ENCODE peak calls at places on chromosomes 12 and 14, in five cellular contexts. C is IMR-90, R is fibroblast of lung, W is H9, K is GM23248. G is an unnamed sample.

GRCh38 chr12:118447181-118447580 is 70.8 kb downstream of the SUDS3 start:
- DNase-seq in C (no peak), R (no peak), W (no peak), K (no peak), G (no peak)

GRCh38 chr12:70094467-70094866 is 148.8 kb upstream of the CNOT2 start:
- DNase-seq in R (peak; percentile 4), W (no peak), K (no peak), C (no peak), G (peak; percentile 24)

GRCh38 chr12:61676520-61676919 is 583.7 kb upstream of the USP15 start:
- DNase-seq in C (no peak), W (no peak), R (no peak), K (no peak), G (no peak)

GRCh38 chr12:96150442-96150841 is 43.7 kb upstream of the ELK3 start:
- DNase-seq in R (no peak), C (no peak), W (no peak), K (no peak), G (no peak)

GRCh38 chr14:93045965-93046695 is 69.6 kb downstream of the ITPK1 start:
- DNase-seq in R (peak; percentile 63), C (peak; percentile 86), W (no peak), K (peak; percentile 78), G (peak; percentile 50)

GRCh38 chr12:104669057-104669770 is 212.5 kb downstream of the CHST11 start:
- DNase-seq in C (no peak), W (no peak), R (peak; percentile 33), K (no peak), G (peak; percentile 41)

GRCh38 chr14:44108601-44109000 is 398.5 kb downstream of the FSCB start:
- DNase-seq in K (no peak), R (peak; percentile 5), W (no peak), C (no peak), G (no peak)

GRCh38 chr12:43669373-43669772 is 89.2 kb downstream of the PUS7L start:
- DNase-seq in C (no peak), R (no peak), K (no peak), W (no peak), G (no peak)

GRCh38 chr12:117968826-117969659 is at the start of gene KSR2:
- DNase-seq in K (peak; percentile 60), C (no peak), R (no peak), W (peak; percentile 96), G (peak; percentile 51)

GRCh38 chr12:15274561-15274967 is 47.7 kb upstream of the PTPRO start:
- DNase-seq in R (peak; percentile 93), W (no peak), C (no peak), K (no peak), G (no peak)

GRCh38 chr12:132205271-132206092 is 61.2 kb downstream of the NOC4L start:
- DNase-seq in C (no peak), W (no peak), R (no peak), K (peak; percentile 52), G (peak; percentile 40)

GRCh38 chr14:77213657-77214016 is 32.0 kb downstream of the TMEM63C start:
- DNase-seq in R (no peak), K (no peak), W (no peak), C (no peak), G (no peak)

GRCh38 chr12:104805186-104805585 is 152.9 kb downstream of the SLC41A2 start:
- DNase-seq in C (peak; percentile 64), K (peak; percentile 80), R (peak; percentile 24), W (no peak), G (peak; percentile 48)

GRCh38 chr12:39033789-39034188 is 128.4 kb upstream of the CPNE8 start:
- DNase-seq in K (no peak), C (no peak), R (no peak), W (no peak), G (no peak)
- H3K9ac ChIP-seq in K (no peak overlapping the region), C (no peak overlapping the region), R (no peak overlapping the region), W (no peak overlapping the region), G (no peak overlapping the region)

DNA sequence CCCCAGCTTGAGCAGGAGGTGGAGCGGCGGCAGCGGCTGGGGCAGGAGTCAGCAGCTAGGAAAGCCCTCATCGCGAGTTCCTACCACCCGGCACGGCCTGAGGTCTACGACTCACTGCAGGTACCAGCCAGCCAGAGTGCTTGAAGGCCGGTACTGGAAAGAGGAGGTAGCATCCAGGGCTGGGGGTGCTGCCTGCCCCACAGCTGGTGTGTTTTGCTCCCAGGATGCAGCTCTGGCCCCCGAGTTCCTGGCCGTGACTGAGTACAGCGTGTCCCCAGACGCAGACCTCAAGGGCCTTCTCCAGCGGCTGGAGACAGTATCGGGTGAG is 1.6 kb downstream of the OGFOD2 start:
- DNase-seq in K (no peak), W (no peak), R (no peak), C (no peak), G (no peak)
- H3K9ac ChIP-seq in K (peak overlapping the region; percentile 97), W (no peak overlapping the region), R (no peak overlapping the region), C (no peak overlapping the region), G (peak overlapping the region; percentile 96)

DNA sequence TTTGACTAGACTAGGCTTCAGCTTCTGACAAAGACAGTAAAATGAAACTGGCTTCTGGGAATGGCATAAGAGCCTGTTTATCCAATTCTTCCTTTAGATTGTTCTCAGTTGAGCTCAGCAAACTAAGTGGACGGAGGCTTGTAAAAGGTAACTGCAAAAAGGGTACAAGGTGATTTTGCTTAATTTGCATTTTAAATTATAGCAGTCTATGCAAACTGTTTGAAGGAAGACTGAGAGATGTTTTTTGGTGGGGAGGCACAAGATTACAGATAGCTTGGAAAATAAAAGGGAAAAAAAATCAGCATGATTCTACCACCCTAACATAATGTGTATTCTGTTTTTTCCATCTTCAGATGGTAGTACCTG is 5.0 kb downstream of the SUSD6 start:
- DNase-seq in W (no peak), C (no peak), R (no peak), K (no peak), G (no peak)
- H3K9ac ChIP-seq in W (no peak overlapping the region), C (peak overlapping the region; percentile 41), R (no peak overlapping the region), K (peak overlapping the region; percentile 71), G (peak overlapping the region; percentile 27)

GRCh38 chr12:111440152-111440551 is 34.4 kb downstream of the SH2B3 start:
- DNase-seq in W (no peak), R (no peak), K (no peak), C (no peak), G (no peak)
- H3K9ac ChIP-seq in W (no peak overlapping the region), R (no peak overlapping the region), K (no peak overlapping the region), C (no peak overlapping the region), G (no peak overlapping the region)

DNA sequence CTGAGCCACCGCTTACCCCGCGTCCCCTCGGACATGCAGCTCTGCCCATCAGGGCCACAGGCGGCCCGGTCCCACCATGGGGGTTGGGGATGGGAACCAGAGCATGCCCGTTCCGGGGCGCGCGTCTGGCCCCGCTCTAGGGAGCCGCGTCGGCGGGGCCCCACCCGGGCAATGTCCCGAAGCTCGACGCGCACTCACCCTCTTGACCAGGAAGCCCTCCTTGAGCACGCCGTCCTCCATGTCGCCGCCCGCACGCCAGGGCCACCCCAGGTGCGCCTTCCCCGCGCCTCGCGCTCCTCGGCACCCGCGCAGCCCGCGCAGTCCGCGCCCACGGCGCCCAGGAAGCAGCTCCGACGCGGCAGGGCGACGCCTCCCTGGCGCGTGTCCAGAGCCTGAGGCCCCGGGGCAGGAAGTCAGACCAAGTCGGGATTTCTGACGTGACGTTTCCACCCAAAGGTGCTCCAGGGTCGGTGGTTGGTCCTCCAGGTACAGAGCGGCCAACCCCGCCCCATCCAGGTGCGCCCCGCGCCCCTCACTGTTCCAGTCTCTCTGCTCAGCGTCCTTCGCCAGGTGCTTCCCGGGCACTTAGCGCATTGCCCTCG is at the start of gene PLEK2:
- DNase-seq in C (no peak), W (no peak), R (peak; percentile 20), K (peak; percentile 63), G (peak; percentile 49)
- H3K9ac ChIP-seq in C (no peak within 1 kb of the TSS), W (no peak within 1 kb of the TSS), R (no peak within 1 kb of the TSS), K (peak within 1 kb of the TSS; percentile 63), G (peak within 1 kb of the TSS; percentile 24)

DNA sequence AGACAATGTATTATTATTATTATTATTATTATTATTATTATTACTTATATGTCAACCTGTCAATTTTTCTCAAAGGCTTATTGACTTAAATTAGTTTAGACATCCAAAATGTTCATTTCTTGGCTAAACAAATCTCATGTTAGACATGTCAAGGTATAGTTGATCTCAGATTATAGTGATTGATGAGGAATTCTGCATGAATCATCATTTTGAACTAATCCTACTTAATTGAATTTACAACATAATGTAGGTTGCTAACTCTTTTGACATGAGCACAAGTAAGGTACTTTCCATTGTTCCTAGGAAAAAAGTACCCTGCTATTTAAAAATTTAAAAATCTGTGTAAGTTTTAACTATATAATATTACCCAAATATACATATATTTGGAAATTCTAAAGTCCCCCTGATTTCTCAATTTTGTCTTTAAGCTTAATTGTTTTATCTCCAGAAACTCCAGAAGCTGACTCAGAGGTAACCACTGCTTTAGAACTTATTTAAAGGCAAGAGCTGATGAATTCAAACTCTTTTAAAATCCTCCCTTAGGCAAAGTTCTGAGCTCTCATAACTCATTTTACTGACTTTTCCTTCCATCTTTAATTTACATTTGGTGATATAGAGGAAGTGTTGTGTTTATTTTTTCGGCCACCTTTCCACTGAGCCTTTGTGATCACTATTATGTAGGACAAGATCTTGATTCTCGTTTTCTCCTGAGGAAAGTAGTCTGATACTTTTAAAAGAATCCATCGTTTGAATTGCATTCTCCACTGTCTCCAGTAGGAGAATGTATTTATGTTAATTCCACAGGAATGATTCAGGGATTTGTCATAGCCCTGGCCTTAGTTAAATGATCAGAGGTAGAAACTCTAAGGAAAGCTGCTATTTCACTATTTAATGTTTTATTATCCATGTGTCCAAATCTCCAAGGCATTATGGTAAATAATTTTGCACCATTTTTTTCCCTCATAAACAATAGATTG is 1304.5 kb downstream of the AACS start:
- DNase-seq in W (no peak), C (no peak), K (peak; percentile 28), R (peak; percentile 6), G (peak; percentile 5)
- H3K9ac ChIP-seq in W (no peak overlapping the region), C (no peak overlapping the region), K (no peak overlapping the region), R (no peak overlapping the region), G (no peak overlapping the region)